ENCODE peak calls at places on chromosomes 2 and 18, in five cellular contexts. L is fibroblast of pulmonary artery; P is MM.1S; Y is CD4-positive, alpha-beta T cell; U is fibroblast of mammary gland. K is an unnamed sample.

GRCh38 chr2:53490659-53491058 is 276.9 kb upstream of the CHAC2 start:
- DNase-seq in L (peak; percentile 59), P (no peak), Y (no peak), U (peak; percentile 61), K (no peak)

GRCh38 chr2:201735486-201735885 is 37.0 kb upstream of the MPP4 start:
- DNase-seq in L (no peak), P (no peak), Y (no peak), U (no peak), K (no peak)

GRCh38 chr2:121974919-121975654 is 219.6 kb downstream of the TSN start:
- DNase-seq in L (peak; percentile 91), P (peak; percentile 89), Y (no peak), U (peak; percentile 79), K (peak; percentile 83)

GRCh38 chr2:222292113-222292737 is 6.6 kb downstream of the PAX3 start:
- DNase-seq in L (no peak), P (no peak), Y (no peak), U (no peak), K (no peak)

GRCh38 chr18:36316246-36316645 is 18.7 kb downstream of the FHOD3 start:
- DNase-seq in L (no peak), P (no peak), Y (no peak), U (peak; percentile 38), K (no peak)

GRCh38 chr2:169131587-169132512 is 62.5 kb downstream of the DHRS9 start:
- DNase-seq in L (peak; percentile 79), P (peak; percentile 53), Y (no peak), U (peak; percentile 73), K (peak; percentile 68)

GRCh38 chr18:4453712-4454547 is 1.2 kb downstream of the DLGAP1 start:
- DNase-seq in L (no peak), P (no peak), Y (no peak), U (no peak), K (peak; percentile 19)

GRCh38 chr2:217409939-217410820 is 550.3 kb upstream of the TNP1 start:
- DNase-seq in L (no peak), P (no peak), Y (no peak), U (no peak), K (no peak)

GRCh38 chr2:226705965-226706364 is 93.7 kb downstream of the IRS1 start:
- DNase-seq in L (no peak), P (no peak), Y (no peak), U (no peak), K (no peak)

GRCh38 chr2:217489145-217489960 is 513.4 kb downstream of the TNS1 start:
- DNase-seq in L (no peak), P (no peak), Y (no peak), U (peak; percentile 18), K (no peak)

GRCh38 chr2:126825306-126825705 is 73.4 kb upstream of the TEX51 start:
- DNase-seq in L (no peak), P (no peak), Y (no peak), U (no peak), K (no peak)

GRCh38 chr18:76565238-76566173 is 70.5 kb upstream of the ZNF516 start:
- DNase-seq in L (peak; percentile 92), P (peak; percentile 29), Y (no peak), U (peak; percentile 97), K (no peak)

GRCh38 chr2:121771976-121772742 is 16.7 kb downstream of the TSN start:
- DNase-seq in L (peak; percentile 24), P (no peak), Y (no peak), U (peak; percentile 12), K (no peak)

GRCh38 chr18:1806884-1807615 is 764.3 kb downstream of the METTL4 start:
- DNase-seq in L (no peak), P (no peak), Y (no peak), U (no peak), K (no peak)

GRCh38 chr2:74764429-74765272 is 69.3 kb upstream of the HK2 start:
- DNase-seq in L (peak; percentile 71), P (no peak), Y (no peak), U (no peak), K (no peak)

GRCh38 chr2:23745726-23746105 is 181.2 kb downstream of the ATAD2B start:
- DNase-seq in L (peak; percentile 77), P (no peak), Y (no peak), U (peak; percentile 91), K (peak; percentile 13)

GRCh38 chr2:145350011-145350410 is 830.1 kb upstream of the ZEB2 start:
- DNase-seq in L (peak; percentile 51), P (no peak), Y (no peak), U (peak; percentile 74), K (no peak)

GRCh38 chr2:160271166-160272086 is 71.4 kb upstream of the ITGB6 start:
- DNase-seq in L (no peak), P (no peak), Y (no peak), U (no peak), K (no peak)

GRCh38 chr2:136025057-136025973 is 39.9 kb upstream of the DARS1 start:
- DNase-seq in L (peak; percentile 67), P (no peak), Y (no peak), U (peak; percentile 41), K (peak; percentile 45)

GRCh38 chr2:171575606-171576005 is 53.3 kb downstream of the CYBRD1 start:
- DNase-seq in L (no peak), P (no peak), Y (no peak), U (no peak), K (no peak)

DNA sequence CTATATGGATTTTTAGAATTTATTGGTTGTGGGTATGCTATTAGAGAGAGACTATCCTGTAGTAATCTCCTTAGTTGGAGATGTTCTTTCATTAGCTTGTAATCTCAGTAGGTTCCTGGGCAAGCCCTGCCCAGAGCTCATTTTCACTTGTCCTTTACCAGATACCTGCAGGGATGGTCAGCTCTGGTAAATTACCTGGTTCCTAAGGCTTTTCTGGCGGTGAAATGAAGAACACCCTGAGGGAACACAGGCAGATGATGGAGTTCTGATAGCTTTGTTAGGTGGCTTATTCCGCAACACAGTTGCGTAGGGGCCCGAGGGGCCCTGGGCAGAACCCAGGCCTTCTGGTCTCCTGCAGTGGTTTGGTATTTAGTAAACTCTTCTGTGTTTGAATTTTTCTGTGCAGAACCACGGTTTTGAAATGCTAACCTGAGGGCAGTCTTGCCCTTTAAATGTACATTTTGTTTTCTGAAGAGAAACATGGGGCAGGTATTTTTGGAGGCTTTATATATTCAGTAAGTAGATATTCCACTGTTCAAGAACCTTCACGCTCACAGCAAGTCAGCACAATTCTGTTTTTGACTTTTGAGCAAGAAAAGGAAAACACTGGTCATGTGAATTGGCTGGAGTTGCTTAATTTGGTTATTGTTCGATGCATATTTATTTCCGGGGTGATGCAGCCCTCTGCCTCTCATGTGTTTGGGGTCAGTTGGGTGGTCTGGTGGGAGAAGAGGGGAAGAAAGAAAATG is 22.4 kb downstream of the ZNF532 start:
- DNase-seq in L (no peak), P (peak; percentile 59), Y (no peak), U (no peak), K (no peak)
- TF ChIP-seq CTCF in L (no peak), P (no peak), Y (no peak), U (no peak), K (no peak)

GRCh38 chr2:80496770-80497169 is 192.2 kb upstream of the LRRTM1 start:
- DNase-seq in L (peak; percentile 67), P (no peak), Y (no peak), U (peak; percentile 86), K (no peak)

GRCh38 chr2:80501874-80502624 is 197.5 kb upstream of the LRRTM1 start:
- DNase-seq in L (no peak), P (no peak), Y (no peak), U (no peak), K (no peak)

GRCh38 chr2:80499095-80499494 is 194.5 kb upstream of the LRRTM1 start:
- DNase-seq in L (peak; percentile 81), P (peak; percentile 33), Y (no peak), U (peak; percentile 72), K (no peak)
- TF ChIP-seq CTCF in L (peak; percentile 84), P (peak; percentile 54), Y (no peak), U (peak; percentile 78), K (peak; percentile 61)

GRCh38 chr2:189585357-189585756 is 4.8 kb upstream of the SLC40A1 start:
- DNase-seq in L (no peak), P (no peak), Y (no peak), U (no peak), K (no peak)

GRCh38 chr2:189592353-189592984 is 11.9 kb upstream of the SLC40A1 start:
- DNase-seq in L (no peak), P (no peak), Y (no peak), U (no peak), K (no peak)

GRCh38 chr2:189584662-189585061 is 4.1 kb upstream of the SLC40A1 start:
- DNase-seq in L (no peak), P (no peak), Y (no peak), U (no peak), K (no peak)

GRCh38 chr2:189593115-189593514 is 12.5 kb upstream of the SLC40A1 start:
- DNase-seq in L (no peak), P (no peak), Y (no peak), U (no peak), K (no peak)

DNA sequence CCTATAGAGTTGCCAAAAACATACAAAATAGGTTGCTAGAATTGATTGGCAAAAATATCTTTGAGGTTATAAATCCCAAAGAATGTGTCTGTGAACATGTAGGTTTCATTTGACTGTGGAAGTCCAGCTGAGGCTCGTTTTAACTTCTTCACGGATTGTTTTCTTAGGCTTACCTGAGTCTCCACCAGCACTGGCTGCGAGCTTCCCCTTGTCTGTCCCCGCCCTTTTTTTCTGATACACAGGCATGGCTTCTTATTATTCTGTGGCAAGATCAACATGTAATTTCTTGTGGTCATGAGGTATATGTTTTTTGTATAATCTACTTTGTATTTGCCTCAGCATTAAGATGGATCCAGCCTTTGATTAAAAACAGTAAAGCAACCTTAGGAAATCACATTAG is 7.2 kb upstream of the SLC40A1 start:
- DNase-seq in L (no peak), P (no peak), Y (no peak), U (no peak), K (no peak)
- TF ChIP-seq CTCF in L (no peak), P (no peak), Y (no peak), U (no peak), K (no peak)

DNA sequence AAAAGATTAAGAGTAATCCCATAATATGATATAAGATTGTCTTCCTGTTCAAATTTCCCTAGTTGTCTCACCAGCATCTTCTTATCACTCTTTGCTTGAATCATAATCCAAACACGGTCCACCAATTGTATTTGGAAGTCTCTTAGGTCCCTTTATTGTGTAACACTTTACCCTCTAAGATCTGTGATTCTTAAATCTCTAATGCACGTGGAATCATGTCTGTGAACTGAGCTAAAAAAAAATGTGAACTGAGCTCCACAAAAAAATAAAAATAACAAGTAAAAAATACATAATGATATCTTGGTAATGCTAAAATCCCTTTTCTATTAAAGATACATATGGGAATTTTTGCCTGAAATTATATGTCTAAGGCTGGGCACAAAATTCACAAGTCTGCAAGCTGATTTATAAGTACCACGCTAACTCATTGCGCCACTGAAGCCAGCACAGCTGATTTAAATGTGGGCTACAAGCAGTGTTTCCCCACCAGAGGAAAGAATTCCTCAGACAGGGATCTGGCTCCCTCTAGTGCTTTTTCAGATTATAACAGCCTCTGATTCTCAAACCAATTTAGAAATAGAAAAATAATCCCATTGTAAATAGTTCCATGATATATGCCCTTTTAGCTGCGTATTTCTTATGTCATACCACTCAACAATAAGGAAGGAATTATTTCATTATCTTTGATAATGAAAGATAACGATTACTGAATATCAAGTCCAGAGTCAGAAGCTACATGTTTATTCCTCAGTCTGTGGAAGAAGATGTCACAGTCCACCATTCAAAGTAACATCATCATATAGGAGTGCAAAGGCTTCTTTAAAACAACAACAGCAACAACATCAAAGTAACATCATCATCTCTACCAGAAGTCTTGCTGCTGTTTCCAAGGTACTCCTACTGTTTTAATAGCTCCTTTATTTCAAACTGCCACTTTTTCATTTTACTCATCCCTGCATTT is 22.9 kb downstream of the RBM43 start:
- DNase-seq in L (peak; percentile 95), P (peak; percentile 51), Y (peak; percentile 5), U (peak; percentile 88), K (peak; percentile 50)
- TF ChIP-seq CTCF in L (peak; percentile 81), P (peak; percentile 85), Y (peak; percentile 97), U (peak; percentile 89), K (peak; percentile 65)

K was measured in GM13977.